ENCODE peak calls at places on chromosomes 12 and 14, in four cellular contexts. O is WTC11, Y is K562, L is GM12878. C is an unnamed sample.
A peak's percentile ranks its signal among the peaks of the same experiment; 100 is the strongest.

GRCh38 chr14:39890026-39890425 is 457.8 kb upstream of the FBXO33 start:
- DNase-seq in O (no peak), Y (no peak), L (no peak), C (no peak)

GRCh38 chr14:89708982-89709381 is 245.5 kb downstream of the EFCAB11 start:
- DNase-seq in O (no peak), Y (no peak), L (no peak), C (no peak)

GRCh38 chr12:67111182-67111581 is 158.0 kb upstream of the CAND1 start:
- DNase-seq in O (no peak), Y (no peak), L (no peak), C (no peak)

GRCh38 chr14:105132921-105133320 is 35.7 kb downstream of the JAG2 start:
- DNase-seq in O (no peak), Y (no peak), L (no peak), C (no peak)

GRCh38 chr14:37585101-37585479 is 10.0 kb downstream of the FOXA1 start:
- DNase-seq in O (peak; percentile 45), Y (no peak), L (no peak), C (no peak)

GRCh38 chr14:91380610-91381371 is 36.8 kb downstream of the CCDC88C start:
- DNase-seq in O (no peak), Y (no peak), L (no peak), C (no peak)

GRCh38 chr14:32136027-32136825 is 59.1 kb downstream of the ARHGAP5 start:
- DNase-seq in O (no peak), Y (no peak), L (no peak), C (no peak)

GRCh38 chr12:46661161-46661845 is 164.5 kb downstream of the SLC38A4 start:
- DNase-seq in O (no peak), Y (no peak), L (peak; percentile 48), C (peak; percentile 77)

GRCh38 chr12:101563197-101563596 is 31.6 kb upstream of the MYBPC1 start:
- DNase-seq in O (no peak), Y (no peak), L (no peak), C (no peak)

GRCh38 chr12:19095869-19096480 is 33.6 kb upstream of the PLEKHA5 start:
- DNase-seq in O (no peak), Y (no peak), L (no peak), C (no peak)

GRCh38 chr12:103632554-103633216 is 45.6 kb downstream of the STAB2 start:
- DNase-seq in O (peak; percentile 93), Y (peak; percentile 89), L (peak; percentile 31), C (peak; percentile 66)

GRCh38 chr12:10718279-10718821 is 4.8 kb downstream of the YBX3 start:
- DNase-seq in O (no peak), Y (no peak), L (no peak), C (no peak)

GRCh38 chr14:32382704-32383103 is 53.6 kb downstream of the AKAP6 start:
- DNase-seq in O (peak; percentile 27), Y (no peak), L (no peak), C (no peak)

GRCh38 chr12:5689773-5690172 is 255.3 kb downstream of the ANO2 start:
- DNase-seq in O (no peak), Y (no peak), L (no peak), C (no peak)

GRCh38 chr12:25971675-25972035 is 13.2 kb downstream of the RASSF8 start:
- DNase-seq in O (no peak), Y (no peak), L (no peak), C (no peak)

GRCh38 chr12:25970082-25970481 is 11.6 kb downstream of the RASSF8 start:
- DNase-seq in O (no peak), Y (no peak), L (no peak), C (no peak)

GRCh38 chr12:25972783-25973182 is 14.3 kb downstream of the RASSF8 start:
- DNase-seq in O (no peak), Y (no peak), L (no peak), C (no peak)

GRCh38 chr12:25975179-25975578 is 16.7 kb downstream of the RASSF8 start:
- DNase-seq in O (no peak), Y (no peak), L (no peak), C (no peak)

GRCh38 chr12:25970916-25971674 is 12.6 kb downstream of the RASSF8 start:
- DNase-seq in O (no peak), Y (no peak), L (no peak), C (no peak)
- TF ChIP-seq CBFB in O (no peak), Y (no peak), L (no peak), C (no peak)

DNA sequence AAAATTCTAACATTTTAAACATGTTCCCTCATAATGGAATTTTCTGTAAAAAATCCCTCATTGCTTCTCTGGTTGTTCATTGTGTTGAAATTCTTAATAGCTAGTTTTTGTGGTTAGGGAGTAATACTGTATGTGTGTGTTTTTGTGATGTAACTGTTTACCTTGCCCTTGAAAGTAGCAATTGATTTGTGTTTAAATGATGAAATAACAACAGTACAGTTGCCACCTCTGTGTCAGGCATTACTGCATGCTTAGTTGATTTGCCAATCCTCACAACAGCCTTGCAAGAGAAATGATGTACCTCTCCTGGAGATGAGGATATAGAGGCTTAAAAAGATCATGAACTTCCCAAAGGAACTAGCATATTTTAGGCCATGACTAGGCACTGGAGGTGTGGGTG is 94.9 kb downstream of the DAAM1 start:
- DNase-seq in O (no peak), Y (no peak), L (no peak), C (peak; percentile 81)
- TF ChIP-seq CBFB in O (no peak), Y (no peak), L (no peak), C (peak; percentile 100)

GRCh38 chr12:113569841-113570240 is 98.2 kb upstream of the LHX5 start:
- DNase-seq in O (no peak), Y (no peak), L (no peak), C (no peak)
- TF ChIP-seq CBFB in O (no peak), Y (no peak), L (no peak), C (no peak)

GRCh38 chr12:89756638-89757321 is 48.1 kb upstream of the ATP2B1 start:
- DNase-seq in O (no peak), Y (peak; percentile 41), L (peak; percentile 97), C (peak; percentile 54)
- TF ChIP-seq CBFB in O (no peak), Y (no peak), L (peak; percentile 54), C (no peak)

DNA sequence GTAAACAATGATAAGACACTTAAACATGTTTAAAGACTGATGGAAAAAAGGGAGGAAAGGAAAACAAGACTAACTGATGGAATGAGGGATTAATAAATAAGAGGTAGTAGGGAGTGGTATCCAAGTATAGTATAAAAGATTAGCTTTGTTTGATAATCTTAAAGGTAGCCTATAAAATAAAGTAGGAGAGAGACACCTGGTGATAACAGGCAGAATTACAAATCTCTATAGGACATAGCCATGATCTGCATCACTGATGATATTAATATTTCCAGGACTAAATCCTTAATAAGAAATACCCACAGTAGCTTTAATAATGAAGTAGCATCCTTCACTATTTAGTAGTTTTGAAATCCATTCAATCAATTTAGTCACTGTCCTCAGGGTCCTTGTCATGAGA is 30.4 kb downstream of the DLGAP5 start:
- DNase-seq in O (no peak), Y (no peak), L (no peak), C (peak; percentile 8)
- TF ChIP-seq CBFB in O (no peak), Y (no peak), L (no peak), C (no peak)

GRCh38 chr12:131555197-131555820 is 155.6 kb upstream of the SFSWAP start:
- DNase-seq in O (no peak), Y (no peak), L (no peak), C (no peak)
- TF ChIP-seq CBFB in O (no peak), Y (no peak), L (no peak), C (no peak)

DNA sequence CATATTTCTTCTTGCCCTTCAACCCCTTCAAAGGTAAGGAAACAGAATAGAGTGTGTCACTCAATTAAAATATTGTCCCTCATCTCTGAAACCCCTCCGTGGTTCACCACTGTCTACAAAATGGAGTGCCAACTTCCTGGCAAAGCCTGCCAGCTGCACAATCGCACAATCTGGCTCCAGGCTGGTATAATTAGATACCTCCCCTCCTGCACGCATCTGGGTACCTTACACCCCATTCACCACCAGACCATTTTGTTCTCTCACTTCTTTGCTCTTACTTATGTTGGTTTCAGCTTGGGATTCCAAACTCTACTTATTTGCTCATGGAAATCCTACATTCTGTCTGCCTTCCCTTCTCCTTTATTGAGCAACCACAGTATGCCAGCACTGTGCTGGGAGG is 314.9 kb downstream of the NUAK1 start:
- DNase-seq in O (no peak), Y (no peak), L (no peak), C (no peak)
- TF ChIP-seq CBFB in O (no peak), Y (no peak), L (no peak), C (no peak)

C was measured in HepG2.